ENCODE peak calls at places on chromosomes 5 and 9, in six cellular contexts. One of them, this sample, is unnamed.

GRCh38 chr5:60883229-60883628 is 39.2 kb upstream of the ELOVL7 start:
- DNase-seq in head of caudate nucleus: no peak
- DNase-seq in choroid plexus epithelial cell: peak
- DNase-seq in anterior cingulate cortex: no peak
- DNase-seq in body of pancreas: no peak
- DNase-seq in hepatic stellate cell: peak
- DNase-seq in this sample: no peak

GRCh38 chr5:95961617-95962474 is at the start of gene ELL2:
- DNase-seq in choroid plexus epithelial cell: peak
- DNase-seq in head of caudate nucleus: peak
- DNase-seq in anterior cingulate cortex: peak
- DNase-seq in body of pancreas: peak
- DNase-seq in hepatic stellate cell: peak
- DNase-seq in this sample: peak

GRCh38 chr5:179154991-179155955 is 95.1 kb downstream of the ZNF354C start:
- DNase-seq in head of caudate nucleus: no peak
- DNase-seq in choroid plexus epithelial cell: no peak
- DNase-seq in hepatic stellate cell: no peak
- DNase-seq in anterior cingulate cortex: no peak
- DNase-seq in body of pancreas: no peak
- DNase-seq in this sample: no peak

GRCh38 chr9:87499455-87500015 is 1.9 kb downstream of the DAPK1 start:
- DNase-seq in hepatic stellate cell: no peak
- DNase-seq in head of caudate nucleus: no peak
- DNase-seq in choroid plexus epithelial cell: no peak
- DNase-seq in body of pancreas: no peak
- DNase-seq in anterior cingulate cortex: no peak
- DNase-seq in this sample: no peak

GRCh38 chr5:154403776-154404387 is 41.9 kb upstream of the SAP30L start:
- DNase-seq in choroid plexus epithelial cell: peak
- DNase-seq in body of pancreas: no peak
- DNase-seq in anterior cingulate cortex: no peak
- DNase-seq in hepatic stellate cell: no peak
- DNase-seq in head of caudate nucleus: no peak
- DNase-seq in this sample: no peak

GRCh38 chr5:149550608-149551226 is 522 bp downstream of the CSNK1A1 start:
- DNase-seq in head of caudate nucleus: peak
- DNase-seq in hepatic stellate cell: peak
- DNase-seq in anterior cingulate cortex: no peak
- DNase-seq in body of pancreas: peak
- DNase-seq in choroid plexus epithelial cell: peak
- DNase-seq in this sample: no peak

GRCh38 chr5:172556971-172557461 is 84.0 kb upstream of the NEURL1B start:
- DNase-seq in body of pancreas: peak
- DNase-seq in head of caudate nucleus: peak
- DNase-seq in anterior cingulate cortex: no peak
- DNase-seq in choroid plexus epithelial cell: peak
- DNase-seq in hepatic stellate cell: no peak
- DNase-seq in this sample: no peak

GRCh38 chr9:89042984-89043383 is 51.7 kb downstream of the S1PR3 start:
- DNase-seq in body of pancreas: no peak
- DNase-seq in choroid plexus epithelial cell: no peak
- DNase-seq in anterior cingulate cortex: no peak
- DNase-seq in head of caudate nucleus: no peak
- DNase-seq in hepatic stellate cell: no peak
- DNase-seq in this sample: no peak

GRCh38 chr9:110443146-110443877 is 105.6 kb upstream of the TXNDC8 start:
- DNase-seq in choroid plexus epithelial cell: peak
- DNase-seq in hepatic stellate cell: peak
- DNase-seq in head of caudate nucleus: no peak
- DNase-seq in anterior cingulate cortex: no peak
- DNase-seq in body of pancreas: no peak
- DNase-seq in this sample: peak

GRCh38 chr9:7782390-7783120 is 17.0 kb downstream of the DMAC1 start:
- DNase-seq in anterior cingulate cortex: no peak
- DNase-seq in body of pancreas: no peak
- DNase-seq in head of caudate nucleus: no peak
- DNase-seq in hepatic stellate cell: no peak
- DNase-seq in choroid plexus epithelial cell: no peak
- DNase-seq in this sample: no peak

GRCh38 chr5:76271836-76272235 is 131.2 kb upstream of the IQGAP2 start:
- DNase-seq in hepatic stellate cell: no peak
- DNase-seq in anterior cingulate cortex: no peak
- DNase-seq in choroid plexus epithelial cell: no peak
- DNase-seq in head of caudate nucleus: no peak
- DNase-seq in body of pancreas: no peak
- DNase-seq in this sample: no peak

GRCh38 chr9:129887210-129888084 is 52.2 kb downstream of the USP20 start:
- DNase-seq in hepatic stellate cell: peak
- DNase-seq in anterior cingulate cortex: no peak
- DNase-seq in body of pancreas: no peak
- DNase-seq in choroid plexus epithelial cell: peak
- DNase-seq in head of caudate nucleus: peak
- DNase-seq in this sample: no peak

GRCh38 chr9:72428329-72428728 is 63.3 kb upstream of the ZFAND5 start:
- DNase-seq in head of caudate nucleus: no peak
- DNase-seq in choroid plexus epithelial cell: peak
- DNase-seq in hepatic stellate cell: peak
- DNase-seq in body of pancreas: no peak
- DNase-seq in anterior cingulate cortex: no peak
- DNase-seq in this sample: peak

This sample was measured in amniotic stem cell.